ENCODE peak calls at places on chromosomes 2 and 18, in nine cellular contexts. One of them, this sample, is unnamed.

GRCh38 chr2:238685713-238686112 is 162.2 kb upstream of the TWIST2 start:
- DNase-seq in GM12865: no peak
- DNase-seq in hypothalamus: no peak
- DNase-seq in stimulated activated CD8-positive, alpha-beta memory T cell treated with anti-CD3 and anti-CD28 coated beads, Interleukin-2, amount 100 ng/mL, for 1 hour: no peak
- DNase-seq in T-helper 17 cell: no peak
- DNase-seq in stomach: no peak
- DNase-seq in neural crest cell: no peak
- DNase-seq in aorta: no peak
- DNase-seq in IMR-90: no peak
- DNase-seq in this sample: no peak

GRCh38 chr2:236250286-236250685 is 13.9 kb downstream of the ASB18 start:
- DNase-seq in IMR-90: no peak
- DNase-seq in aorta: no peak
- DNase-seq in stomach: no peak
- DNase-seq in neural crest cell: no peak
- DNase-seq in hypothalamus: no peak
- DNase-seq in stimulated activated CD8-positive, alpha-beta memory T cell treated with anti-CD3 and anti-CD28 coated beads, Interleukin-2, amount 100 ng/mL, for 1 hour: no peak
- DNase-seq in GM12865: no peak
- DNase-seq in T-helper 17 cell: no peak
- DNase-seq in this sample: no peak

GRCh38 chr2:39778775-39779751 is at the start of gene THUMPD2:
- DNase-seq in stomach: peak
- DNase-seq in hypothalamus: peak
- DNase-seq in IMR-90: peak
- DNase-seq in neural crest cell: peak
- DNase-seq in aorta: peak
- DNase-seq in GM12865: peak
- DNase-seq in T-helper 17 cell: peak
- DNase-seq in stimulated activated CD8-positive, alpha-beta memory T cell treated with anti-CD3 and anti-CD28 coated beads, Interleukin-2, amount 100 ng/mL, for 1 hour: peak
- DNase-seq in this sample: peak

GRCh38 chr2:149767516-149767974 is 180.0 kb upstream of the MMADHC start:
- DNase-seq in stomach: no peak
- DNase-seq in stimulated activated CD8-positive, alpha-beta memory T cell treated with anti-CD3 and anti-CD28 coated beads, Interleukin-2, amount 100 ng/mL, for 1 hour: no peak
- DNase-seq in IMR-90: peak
- DNase-seq in hypothalamus: no peak
- DNase-seq in GM12865: no peak
- DNase-seq in neural crest cell: no peak
- DNase-seq in aorta: no peak
- DNase-seq in T-helper 17 cell: no peak
- DNase-seq in this sample: no peak

GRCh38 chr2:161971532-161971931 is 102.5 kb downstream of the DPP4 start:
- DNase-seq in hypothalamus: no peak
- DNase-seq in IMR-90: no peak
- DNase-seq in GM12865: no peak
- DNase-seq in stomach: no peak
- DNase-seq in neural crest cell: no peak
- DNase-seq in aorta: no peak
- DNase-seq in T-helper 17 cell: no peak
- DNase-seq in stimulated activated CD8-positive, alpha-beta memory T cell treated with anti-CD3 and anti-CD28 coated beads, Interleukin-2, amount 100 ng/mL, for 1 hour: no peak
- DNase-seq in this sample: no peak

GRCh38 chr2:44836174-44836573 is 105.3 kb upstream of the SIX3 start:
- DNase-seq in hypothalamus: no peak
- DNase-seq in GM12865: peak
- DNase-seq in stomach: no peak
- DNase-seq in stimulated activated CD8-positive, alpha-beta memory T cell treated with anti-CD3 and anti-CD28 coated beads, Interleukin-2, amount 100 ng/mL, for 1 hour: no peak
- DNase-seq in neural crest cell: no peak
- DNase-seq in T-helper 17 cell: no peak
- DNase-seq in IMR-90: no peak
- DNase-seq in aorta: no peak
- DNase-seq in this sample: no peak

GRCh38 chr2:15945909-15946705 is 5.8 kb downstream of the MYCN start:
- DNase-seq in stimulated activated CD8-positive, alpha-beta memory T cell treated with anti-CD3 and anti-CD28 coated beads, Interleukin-2, amount 100 ng/mL, for 1 hour: no peak
- DNase-seq in GM12865: no peak
- DNase-seq in stomach: no peak
- DNase-seq in hypothalamus: no peak
- DNase-seq in T-helper 17 cell: no peak
- DNase-seq in IMR-90: no peak
- DNase-seq in aorta: no peak
- DNase-seq in neural crest cell: no peak
- DNase-seq in this sample: no peak

GRCh38 chr2:235855011-235855410 is 313.2 kb downstream of the GBX2 start:
- DNase-seq in neural crest cell: no peak
- DNase-seq in GM12865: no peak
- DNase-seq in stimulated activated CD8-positive, alpha-beta memory T cell treated with anti-CD3 and anti-CD28 coated beads, Interleukin-2, amount 100 ng/mL, for 1 hour: no peak
- DNase-seq in T-helper 17 cell: no peak
- DNase-seq in IMR-90: no peak
- DNase-seq in aorta: no peak
- DNase-seq in stomach: no peak
- DNase-seq in hypothalamus: no peak
- DNase-seq in this sample: no peak

GRCh38 chr2:88159955-88160415 is 10.2 kb upstream of the THNSL2 start:
- DNase-seq in stomach: peak
- DNase-seq in T-helper 17 cell: no peak
- DNase-seq in aorta: no peak
- DNase-seq in neural crest cell: peak
- DNase-seq in hypothalamus: peak
- DNase-seq in stimulated activated CD8-positive, alpha-beta memory T cell treated with anti-CD3 and anti-CD28 coated beads, Interleukin-2, amount 100 ng/mL, for 1 hour: no peak
- DNase-seq in GM12865: peak
- DNase-seq in IMR-90: peak
- DNase-seq in this sample: peak

GRCh38 chr18:34942276-34942675 is 98.9 kb upstream of the MAPRE2 start:
- DNase-seq in GM12865: no peak
- DNase-seq in neural crest cell: no peak
- DNase-seq in IMR-90: peak
- DNase-seq in stimulated activated CD8-positive, alpha-beta memory T cell treated with anti-CD3 and anti-CD28 coated beads, Interleukin-2, amount 100 ng/mL, for 1 hour: no peak
- DNase-seq in T-helper 17 cell: no peak
- DNase-seq in hypothalamus: no peak
- DNase-seq in aorta: no peak
- DNase-seq in stomach: no peak
- DNase-seq in this sample: no peak

GRCh38 chr2:169395821-169396374 is 33.6 kb upstream of the LRP2 start:
- DNase-seq in stomach: no peak
- DNase-seq in aorta: no peak
- DNase-seq in GM12865: peak
- DNase-seq in T-helper 17 cell: no peak
- DNase-seq in IMR-90: no peak
- DNase-seq in hypothalamus: no peak
- DNase-seq in neural crest cell: no peak
- DNase-seq in stimulated activated CD8-positive, alpha-beta memory T cell treated with anti-CD3 and anti-CD28 coated beads, Interleukin-2, amount 100 ng/mL, for 1 hour: no peak
- DNase-seq in this sample: no peak

GRCh38 chr18:654601-655000 is 2.9 kb upstream of the TYMS start:
- DNase-seq in aorta: no peak
- DNase-seq in stomach: no peak
- DNase-seq in hypothalamus: no peak
- DNase-seq in neural crest cell: no peak
- DNase-seq in stimulated activated CD8-positive, alpha-beta memory T cell treated with anti-CD3 and anti-CD28 coated beads, Interleukin-2, amount 100 ng/mL, for 1 hour: no peak
- DNase-seq in GM12865: no peak
- DNase-seq in IMR-90: no peak
- DNase-seq in T-helper 17 cell: no peak
- DNase-seq in this sample: no peak

GRCh38 chr2:163729874-163730273 is 5.9 kb downstream of the FIGN start:
- DNase-seq in T-helper 17 cell: no peak
- DNase-seq in hypothalamus: no peak
- DNase-seq in GM12865: no peak
- DNase-seq in IMR-90: no peak
- DNase-seq in neural crest cell: no peak
- DNase-seq in stimulated activated CD8-positive, alpha-beta memory T cell treated with anti-CD3 and anti-CD28 coated beads, Interleukin-2, amount 100 ng/mL, for 1 hour: no peak
- DNase-seq in stomach: no peak
- DNase-seq in aorta: no peak
- DNase-seq in this sample: no peak

GRCh38 chr18:39184176-39184575 is 1618.6 kb upstream of the CELF4 start:
- DNase-seq in stomach: no peak
- DNase-seq in T-helper 17 cell: no peak
- DNase-seq in stimulated activated CD8-positive, alpha-beta memory T cell treated with anti-CD3 and anti-CD28 coated beads, Interleukin-2, amount 100 ng/mL, for 1 hour: no peak
- DNase-seq in neural crest cell: no peak
- DNase-seq in aorta: no peak
- DNase-seq in IMR-90: no peak
- DNase-seq in hypothalamus: no peak
- DNase-seq in GM12865: no peak
- DNase-seq in this sample: no peak

GRCh38 chr2:233801357-233802131 is 23.4 kb downstream of the MROH2A start:
- DNase-seq in IMR-90: peak
- DNase-seq in T-helper 17 cell: no peak
- DNase-seq in neural crest cell: no peak
- DNase-seq in aorta: no peak
- DNase-seq in stomach: peak
- DNase-seq in stimulated activated CD8-positive, alpha-beta memory T cell treated with anti-CD3 and anti-CD28 coated beads, Interleukin-2, amount 100 ng/mL, for 1 hour: no peak
- DNase-seq in hypothalamus: no peak
- DNase-seq in GM12865: peak
- DNase-seq in this sample: peak

GRCh38 chr2:74383254-74383653 is 3.1 kb upstream of the DCTN1 start:
- DNase-seq in IMR-90: peak
- DNase-seq in neural crest cell: no peak
- DNase-seq in GM12865: no peak
- DNase-seq in stomach: no peak
- DNase-seq in aorta: no peak
- DNase-seq in hypothalamus: no peak
- DNase-seq in T-helper 17 cell: no peak
- DNase-seq in stimulated activated CD8-positive, alpha-beta memory T cell treated with anti-CD3 and anti-CD28 coated beads, Interleukin-2, amount 100 ng/mL, for 1 hour: no peak
- DNase-seq in this sample: no peak

GRCh38 chr2:29317077-29317517 is 201.9 kb downstream of the CLIP4 start:
- DNase-seq in stomach: no peak
- DNase-seq in T-helper 17 cell: no peak
- DNase-seq in aorta: no peak
- DNase-seq in neural crest cell: no peak
- DNase-seq in stimulated activated CD8-positive, alpha-beta memory T cell treated with anti-CD3 and anti-CD28 coated beads, Interleukin-2, amount 100 ng/mL, for 1 hour: no peak
- DNase-seq in IMR-90: no peak
- DNase-seq in hypothalamus: no peak
- DNase-seq in GM12865: peak
- DNase-seq in this sample: peak

GRCh38 chr2:102126660-102127059 is 15.9 kb upstream of the IL1R1 start:
- DNase-seq in stomach: no peak
- DNase-seq in IMR-90: peak
- DNase-seq in T-helper 17 cell: no peak
- DNase-seq in aorta: no peak
- DNase-seq in hypothalamus: no peak
- DNase-seq in neural crest cell: no peak
- DNase-seq in GM12865: no peak
- DNase-seq in stimulated activated CD8-positive, alpha-beta memory T cell treated with anti-CD3 and anti-CD28 coated beads, Interleukin-2, amount 100 ng/mL, for 1 hour: no peak
- DNase-seq in this sample: no peak

GRCh38 chr2:177201919-177202346 is 10.7 kb upstream of the HNRNPA3 start:
- DNase-seq in GM12865: no peak
- DNase-seq in hypothalamus: no peak
- DNase-seq in stimulated activated CD8-positive, alpha-beta memory T cell treated with anti-CD3 and anti-CD28 coated beads, Interleukin-2, amount 100 ng/mL, for 1 hour: no peak
- DNase-seq in IMR-90: no peak
- DNase-seq in T-helper 17 cell: no peak
- DNase-seq in aorta: no peak
- DNase-seq in neural crest cell: no peak
- DNase-seq in stomach: no peak
- DNase-seq in this sample: no peak

GRCh38 chr2:7400628-7401027 is 483.4 kb downstream of the RNF144A start:
- DNase-seq in T-helper 17 cell: no peak
- DNase-seq in stomach: no peak
- DNase-seq in neural crest cell: no peak
- DNase-seq in hypothalamus: no peak
- DNase-seq in stimulated activated CD8-positive, alpha-beta memory T cell treated with anti-CD3 and anti-CD28 coated beads, Interleukin-2, amount 100 ng/mL, for 1 hour: no peak
- DNase-seq in GM12865: no peak
- DNase-seq in IMR-90: no peak
- DNase-seq in aorta: no peak
- DNase-seq in this sample: no peak

GRCh38 chr2:213188971-213189899 is 37.8 kb upstream of the IKZF2 start:
- DNase-seq in stimulated activated CD8-positive, alpha-beta memory T cell treated with anti-CD3 and anti-CD28 coated beads, Interleukin-2, amount 100 ng/mL, for 1 hour: no peak
- DNase-seq in aorta: no peak
- DNase-seq in stomach: no peak
- DNase-seq in T-helper 17 cell: no peak
- DNase-seq in GM12865: peak
- DNase-seq in neural crest cell: peak
- DNase-seq in hypothalamus: no peak
- DNase-seq in IMR-90: peak
- DNase-seq in this sample: no peak

GRCh38 chr2:197145471-197146056 is 165.0 kb downstream of the ANKRD44 start:
- DNase-seq in T-helper 17 cell: no peak
- DNase-seq in hypothalamus: no peak
- DNase-seq in stomach: no peak
- DNase-seq in stimulated activated CD8-positive, alpha-beta memory T cell treated with anti-CD3 and anti-CD28 coated beads, Interleukin-2, amount 100 ng/mL, for 1 hour: no peak
- DNase-seq in aorta: no peak
- DNase-seq in IMR-90: no peak
- DNase-seq in GM12865: peak
- DNase-seq in neural crest cell: no peak
- DNase-seq in this sample: peak

GRCh38 chr2:236334122-236334876 is 70.1 kb upstream of the ASB18 start:
- DNase-seq in aorta: no peak
- DNase-seq in stimulated activated CD8-positive, alpha-beta memory T cell treated with anti-CD3 and anti-CD28 coated beads, Interleukin-2, amount 100 ng/mL, for 1 hour: no peak
- DNase-seq in T-helper 17 cell: no peak
- DNase-seq in IMR-90: no peak
- DNase-seq in GM12865: no peak
- DNase-seq in neural crest cell: no peak
- DNase-seq in stomach: no peak
- DNase-seq in hypothalamus: no peak
- DNase-seq in this sample: no peak

GRCh38 chr2:68544811-68545210 is 77.4 kb downstream of the APLF start:
- DNase-seq in aorta: no peak
- DNase-seq in neural crest cell: no peak
- DNase-seq in hypothalamus: no peak
- DNase-seq in IMR-90: no peak
- DNase-seq in stimulated activated CD8-positive, alpha-beta memory T cell treated with anti-CD3 and anti-CD28 coated beads, Interleukin-2, amount 100 ng/mL, for 1 hour: no peak
- DNase-seq in T-helper 17 cell: no peak
- DNase-seq in stomach: no peak
- DNase-seq in GM12865: no peak
- DNase-seq in this sample: no peak

GRCh38 chr2:133937669-133938068 is 316.2 kb upstream of the MGAT5 start:
- DNase-seq in neural crest cell: no peak
- DNase-seq in aorta: no peak
- DNase-seq in stimulated activated CD8-positive, alpha-beta memory T cell treated with anti-CD3 and anti-CD28 coated beads, Interleukin-2, amount 100 ng/mL, for 1 hour: no peak
- DNase-seq in hypothalamus: no peak
- DNase-seq in IMR-90: peak
- DNase-seq in T-helper 17 cell: no peak
- DNase-seq in stomach: no peak
- DNase-seq in GM12865: no peak
- DNase-seq in this sample: no peak

GRCh38 chr2:150417278-150417677 is 70.2 kb downstream of the RND3 start:
- DNase-seq in hypothalamus: no peak
- DNase-seq in stimulated activated CD8-positive, alpha-beta memory T cell treated with anti-CD3 and anti-CD28 coated beads, Interleukin-2, amount 100 ng/mL, for 1 hour: no peak
- DNase-seq in T-helper 17 cell: no peak
- DNase-seq in IMR-90: no peak
- DNase-seq in aorta: no peak
- DNase-seq in stomach: no peak
- DNase-seq in GM12865: no peak
- DNase-seq in neural crest cell: no peak
- DNase-seq in this sample: no peak

GRCh38 chr2:79994915-79995419 is 309.6 kb downstream of the LRRTM1 start:
- DNase-seq in hypothalamus: no peak
- DNase-seq in aorta: no peak
- DNase-seq in GM12865: no peak
- DNase-seq in T-helper 17 cell: no peak
- DNase-seq in stimulated activated CD8-positive, alpha-beta memory T cell treated with anti-CD3 and anti-CD28 coated beads, Interleukin-2, amount 100 ng/mL, for 1 hour: no peak
- DNase-seq in IMR-90: peak
- DNase-seq in neural crest cell: no peak
- DNase-seq in stomach: no peak
- DNase-seq in this sample: no peak

GRCh38 chr2:222828572-222828971 is 32.3 kb upstream of the ACSL3 start:
- DNase-seq in stimulated activated CD8-positive, alpha-beta memory T cell treated with anti-CD3 and anti-CD28 coated beads, Interleukin-2, amount 100 ng/mL, for 1 hour: no peak
- DNase-seq in GM12865: no peak
- DNase-seq in stomach: no peak
- DNase-seq in neural crest cell: no peak
- DNase-seq in T-helper 17 cell: no peak
- DNase-seq in aorta: no peak
- DNase-seq in hypothalamus: no peak
- DNase-seq in IMR-90: no peak
- DNase-seq in this sample: no peak

This sample was measured in KBM-7.